ENCODE peak calls at places on chromosomes 7 and 10, in five cellular contexts. X is fibroblast of pulmonary artery, Q is neural progenitor cell, N is BJ, O is bronchial epithelial cell. H is an unnamed sample.

GRCh38 chr7:7122701-7123281 is 59.6 kb upstream of the C1GALT1 start:
- DNase-seq in X (peak), Q (no peak), N (no peak), O (peak), H (no peak)

GRCh38 chr7:109552017-109552416 is 982.3 kb downstream of the DNAJB9 start:
- DNase-seq in X (no peak), Q (no peak), N (no peak), O (no peak), H (no peak)

GRCh38 chr10:71218046-71218832 is 5.9 kb downstream of the UNC5B start:
- DNase-seq in X (peak), Q (no peak), N (no peak), O (peak), H (no peak)

GRCh38 chr7:109641445-109641844 is 1071.8 kb downstream of the DNAJB9 start:
- DNase-seq in X (no peak), Q (no peak), N (no peak), O (no peak), H (no peak)

GRCh38 chr7:30594055-30594539 is 581 bp upstream of the GARS1 start:
- DNase-seq in X (peak), Q (peak), N (no peak), O (peak), H (peak)

GRCh38 chr7:69981646-69982045 is 383.4 kb downstream of the AUTS2 start:
- DNase-seq in X (no peak), Q (no peak), N (no peak), O (no peak), H (no peak)

GRCh38 chr7:140512317-140513000 is 33.2 kb upstream of the MKRN1 start:
- DNase-seq in X (no peak), Q (no peak), N (no peak), O (peak), H (peak)

GRCh38 chr7:89798599-89798996 is 355.7 kb upstream of the STEAP1 start:
- DNase-seq in X (no peak), Q (no peak), N (no peak), O (no peak), H (no peak)

GRCh38 chr7:85554294-85554877 is 367.5 kb upstream of the SEMA3D start:
- DNase-seq in X (peak), Q (peak), N (peak), O (peak), H (no peak)

GRCh38 chr10:17009228-17009700 is 120.3 kb downstream of the CUBN start:
- DNase-seq in X (peak), Q (no peak), N (no peak), O (peak), H (no peak)

GRCh38 chr10:111233439-111233838 is 156.6 kb downstream of the ADRA2A start:
- DNase-seq in X (no peak), Q (peak), N (no peak), O (no peak), H (no peak)

GRCh38 chr10:110860576-110861241 is 11.0 kb upstream of the PDCD4 start:
- DNase-seq in X (no peak), Q (no peak), N (no peak), O (peak), H (peak)

GRCh38 chr10:1006573-1006972 is 18.3 kb downstream of the GTPBP4 start:
- DNase-seq in X (no peak), Q (no peak), N (no peak), O (no peak), H (no peak)

GRCh38 chr10:28698075-28698474 is 20.8 kb downstream of the BAMBI start:
- DNase-seq in X (no peak), Q (no peak), N (no peak), O (no peak), H (no peak)

GRCh38 chr7:27994639-27995038 is 186.0 kb downstream of the JAZF1 start:
- DNase-seq in X (peak), Q (no peak), N (peak), O (no peak), H (peak)

GRCh38 chr7:147894271-147894670 is 696.3 kb upstream of the C7orf33 start:
- DNase-seq in X (no peak), Q (peak), N (no peak), O (no peak), H (no peak)

GRCh38 chr10:26765549-26765948 is 68.0 kb downstream of the PDSS1 start:
- DNase-seq in X (no peak), Q (no peak), N (no peak), O (no peak), H (no peak)

GRCh38 chr10:17273403-17273802 is 45.4 kb downstream of the VIM start:
- DNase-seq in X (peak), Q (no peak), N (peak), O (peak), H (no peak)

GRCh38 chr10:111824128-111824527 is 359.4 kb downstream of the GPAM start:
- DNase-seq in X (no peak), Q (no peak), N (no peak), O (no peak), H (no peak)

GRCh38 chr7:99733448-99733847 is 1.5 kb downstream of the CYP3A7 start:
- DNase-seq in X (no peak), Q (peak), N (no peak), O (no peak), H (no peak)

GRCh38 chr10:132104062-132104461 is 38.3 kb downstream of the JAKMIP3 start:
- DNase-seq in X (no peak), Q (no peak), N (no peak), O (no peak), H (no peak)

GRCh38 chr7:91164948-91165845 is 99.0 kb upstream of the FZD1 start:
- DNase-seq in X (peak), Q (no peak), N (peak), O (peak), H (no peak)

GRCh38 chr10:59750155-59750945 is 2.9 kb downstream of the MRLN start:
- DNase-seq in X (peak), Q (no peak), N (no peak), O (no peak), H (no peak)

GRCh38 chr7:155920068-155920461 is 107.8 kb upstream of the SHH start:
- DNase-seq in X (no peak), Q (no peak), N (no peak), O (no peak), H (no peak)

GRCh38 chr10:132916421-132916841 is 25.9 kb downstream of the CFAP46 start:
- DNase-seq in X (no peak), Q (no peak), N (no peak), O (no peak), H (no peak)

GRCh38 chr7:37987732-37988131 is 67.3 kb downstream of the EPDR1 start:
- DNase-seq in X (no peak), Q (no peak), N (no peak), O (peak), H (peak)

GRCh38 chr10:69340695-69341094 is 62.4 kb downstream of the HK1 start:
- DNase-seq in X (no peak), Q (no peak), N (no peak), O (peak), H (no peak)

GRCh38 chr10:101397140-101397539 is 43.2 kb downstream of the BTRC start:
- DNase-seq in X (peak), Q (peak), N (peak), O (peak), H (no peak)

GRCh38 chr10:34644245-34644644 is 170.9 kb downstream of the PARD3 start:
- DNase-seq in X (no peak), Q (no peak), N (no peak), O (no peak), H (no peak)

GRCh38 chr10:58044072-58044471 is 223.6 kb downstream of the IPMK start:
- DNase-seq in X (peak), Q (no peak), N (peak), O (peak), H (no peak)

GRCh38 chr7:155969192-155969929 is 157.1 kb upstream of the SHH start:
- DNase-seq in X (no peak), Q (no peak), N (no peak), O (no peak), H (no peak)

GRCh38 chr10:130769146-130770017 is 542.1 kb downstream of the TCERG1L start:
- DNase-seq in X (no peak), Q (no peak), N (no peak), O (no peak), H (peak)

GRCh38 chr10:127679642-127680255 is 57.2 kb upstream of the FOXI2 start:
- DNase-seq in X (no peak), Q (peak), N (no peak), O (no peak), H (no peak)

GRCh38 chr7:93171606-93172226 is 23.5 kb upstream of the SAMD9L start:
- DNase-seq in X (no peak), Q (no peak), N (no peak), O (peak), H (no peak)

GRCh38 chr7:127705461-127705959 is 53.5 kb downstream of the SND1 start:
- DNase-seq in X (no peak), Q (no peak), N (no peak), O (peak), H (no peak)

GRCh38 chr10:110356628-110357245 is 52.0 kb upstream of the SMNDC1 start:
- DNase-seq in X (peak), Q (no peak), N (no peak), O (peak), H (peak)

GRCh38 chr10:101569465-101569837 is 18.6 kb downstream of the POLL start:
- DNase-seq in X (no peak), Q (peak), N (no peak), O (no peak), H (no peak)

GRCh38 chr10:43202657-43203490 is 64.0 kb downstream of the RASGEF1A start:
- DNase-seq in X (no peak), Q (peak), N (no peak), O (peak), H (peak)

GRCh38 chr7:11458736-11459483 is 373.1 kb downstream of the THSD7A start:
- DNase-seq in X (peak), Q (no peak), N (peak), O (peak), H (no peak)

GRCh38 chr7:95540366-95540765 is 54.6 kb downstream of the ASB4 start:
- DNase-seq in X (no peak), Q (no peak), N (no peak), O (no peak), H (no peak)
- H3K4me3 ChIP-seq in X (no peak), Q (no peak), N (no peak), O (no peak), H (no peak)

GRCh38 chr7:102841290-102841689 is 71.5 kb upstream of the LRRC17 start:
- DNase-seq in X (peak), Q (no peak), N (no peak), O (no peak), H (no peak)

GRCh38 chr7:102837802-102838201 is 75.0 kb upstream of the LRRC17 start:
- DNase-seq in X (no peak), Q (no peak), N (no peak), O (no peak), H (no peak)

GRCh38 chr7:102842284-102842683 is 70.5 kb upstream of the LRRC17 start:
- DNase-seq in X (no peak), Q (no peak), N (no peak), O (no peak), H (no peak)

GRCh38 chr7:102836977-102837376 is 75.8 kb upstream of the LRRC17 start:
- DNase-seq in X (no peak), Q (no peak), N (no peak), O (no peak), H (no peak)

GRCh38 chr7:102840404-102840803 is 72.4 kb upstream of the LRRC17 start:
- DNase-seq in X (no peak), Q (no peak), N (no peak), O (no peak), H (no peak)
- H3K4me3 ChIP-seq in X (no peak), Q (no peak), N (no peak), O (no peak), H (no peak)

GRCh38 chr7:36129048-36129534 is 24.0 kb upstream of the EEPD1 start:
- DNase-seq in X (peak), Q (no peak), N (no peak), O (peak), H (peak)
- H3K4me3 ChIP-seq in X (no peak), Q (no peak), N (no peak), O (no peak), H (no peak)

DNA sequence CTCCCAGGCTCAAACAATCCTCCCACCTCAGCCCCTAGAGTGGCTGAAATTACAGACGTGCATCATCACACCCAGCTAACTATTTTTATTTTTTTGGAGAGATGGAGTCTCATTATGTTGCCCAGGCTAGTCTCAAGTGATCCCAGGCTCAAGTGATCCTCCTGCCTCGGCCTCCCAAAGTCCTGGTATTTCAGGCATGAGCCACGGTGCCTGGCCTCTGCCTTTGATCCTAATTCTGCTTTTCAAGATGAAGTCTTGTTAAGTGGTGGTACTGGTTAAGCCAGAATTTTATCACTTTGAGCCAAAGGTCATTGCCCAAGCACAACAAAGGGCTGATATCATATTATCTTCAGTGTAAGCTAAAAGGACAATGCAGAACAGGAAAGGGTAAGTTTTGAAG is 64.2 kb downstream of the MYOF start:
- DNase-seq in X (no peak), Q (no peak), N (no peak), O (no peak), H (no peak)
- H3K4me3 ChIP-seq in X (no peak), Q (no peak), N (no peak), O (no peak), H (no peak)

GRCh38 chr10:6342091-6342490 is 139.4 kb downstream of the PFKFB3 start:
- DNase-seq in X (no peak), Q (no peak), N (no peak), O (no peak), H (no peak)
- H3K4me3 ChIP-seq in X (no peak), Q (no peak), N (no peak), O (no peak), H (no peak)

GRCh38 chr7:118214833-118215182 is 9.7 kb upstream of the ANKRD7 start:
- DNase-seq in X (no peak), Q (no peak), N (no peak), O (no peak), H (no peak)
- H3K4me3 ChIP-seq in X (peak), Q (no peak), N (peak), O (peak), H (peak)

DNA sequence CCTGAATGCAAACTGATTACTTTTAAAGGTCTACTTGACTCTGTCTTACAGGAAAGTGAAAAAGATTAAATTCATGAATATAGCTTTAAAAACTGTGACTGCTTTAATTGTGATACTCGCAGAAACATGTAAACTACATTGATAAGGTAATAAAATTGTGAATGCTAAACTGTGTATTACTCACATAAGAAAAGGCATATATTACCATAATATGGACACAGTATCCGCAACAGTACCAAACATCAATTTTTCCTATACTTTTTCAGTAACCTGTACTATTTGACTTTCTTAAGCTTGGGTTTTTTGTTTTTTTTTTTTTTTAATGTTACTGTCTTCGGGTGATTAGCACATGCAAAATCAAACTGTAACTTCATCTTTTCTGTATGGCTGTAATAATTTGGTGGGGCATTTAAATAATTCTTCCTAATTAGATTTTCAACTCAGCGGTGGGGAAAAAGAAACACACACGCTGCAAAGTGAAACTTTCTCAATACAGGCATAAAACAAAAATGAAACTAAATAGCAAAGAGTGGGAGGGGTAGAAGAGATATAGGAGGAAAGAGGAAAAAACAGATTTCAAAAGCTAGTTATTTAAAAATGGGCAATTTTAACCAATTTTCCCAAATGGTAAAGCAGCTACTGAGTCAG is 23.2 kb downstream of the NT5C3A start:
- DNase-seq in X (peak), Q (no peak), N (no peak), O (no peak), H (no peak)
- H3K4me3 ChIP-seq in X (peak), Q (no peak), N (peak), O (peak), H (peak)

DNA sequence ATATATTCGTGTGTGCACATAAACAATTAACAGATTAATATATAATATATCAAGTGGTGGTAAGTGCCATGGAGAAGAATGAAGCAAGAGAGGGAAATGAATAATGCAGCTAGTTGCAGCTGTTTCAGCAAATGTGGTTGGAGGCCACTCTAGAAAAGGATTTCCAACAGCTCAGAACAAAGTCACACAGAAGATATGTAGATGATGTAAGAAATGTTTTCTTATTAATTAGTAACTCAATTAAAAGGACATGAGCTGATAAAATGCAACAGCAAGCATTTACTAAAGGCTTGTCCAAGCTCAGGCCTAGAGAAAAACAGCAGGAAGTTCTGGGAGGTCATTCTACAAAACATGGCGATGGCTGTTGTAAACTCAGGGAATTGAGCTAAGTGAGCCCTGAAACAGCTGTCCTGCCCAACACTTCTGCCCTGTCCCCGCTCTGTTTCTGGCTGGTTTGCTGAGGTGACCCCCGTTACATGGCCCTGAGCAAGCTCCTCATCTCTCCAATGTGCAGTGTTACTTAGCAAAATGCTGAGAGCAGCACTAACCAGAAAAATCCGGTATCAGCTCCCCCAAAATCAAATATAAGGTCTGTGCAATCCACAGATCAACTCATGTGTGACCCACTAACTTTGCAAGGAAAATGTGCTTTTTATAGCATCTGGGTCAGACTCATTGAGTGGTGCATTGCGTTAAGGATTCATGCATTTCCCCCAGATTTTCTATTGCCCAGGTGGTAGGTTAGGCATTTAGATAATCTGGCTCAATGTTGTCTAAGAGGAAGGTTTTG is 23.5 kb upstream of the C10orf67 start:
- DNase-seq in X (no peak), Q (no peak), N (no peak), O (no peak), H (no peak)
- H3K4me3 ChIP-seq in X (no peak), Q (no peak), N (no peak), O (no peak), H (no peak)

GRCh38 chr10:14486777-14487510 is 156.2 kb upstream of the FRMD4A start:
- DNase-seq in X (no peak), Q (peak), N (no peak), O (peak), H (no peak)

GRCh38 chr10:14483417-14483816 is 152.7 kb upstream of the FRMD4A start:
- DNase-seq in X (no peak), Q (no peak), N (no peak), O (no peak), H (no peak)

GRCh38 chr10:14489522-14490177 is 158.9 kb upstream of the FRMD4A start:
- DNase-seq in X (no peak), Q (no peak), N (no peak), O (no peak), H (no peak)

GRCh38 chr10:14485986-14486385 is 155.3 kb upstream of the FRMD4A start:
- DNase-seq in X (no peak), Q (no peak), N (no peak), O (no peak), H (no peak)

DNA sequence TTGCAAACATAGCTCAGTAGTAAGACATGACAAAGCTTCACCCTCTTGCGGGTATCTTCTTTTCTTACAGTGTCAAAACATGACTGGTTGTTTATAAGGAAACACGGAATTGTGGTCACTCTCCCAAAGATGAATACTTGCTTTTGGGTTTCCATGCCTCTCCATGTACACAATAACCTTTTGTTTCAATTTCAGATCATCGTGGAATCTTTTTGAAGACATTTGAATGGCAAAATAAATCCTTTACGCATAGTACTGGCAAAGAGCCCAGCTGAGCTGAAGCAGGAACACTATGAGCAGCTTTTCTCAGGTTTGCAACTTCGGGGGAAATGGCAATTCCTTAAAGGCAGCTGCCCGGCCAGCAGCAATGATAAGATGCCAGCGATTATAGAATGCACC is 156.8 kb upstream of the FRMD4A start:
- DNase-seq in X (peak), Q (no peak), N (no peak), O (peak), H (no peak)
- H3K4me3 ChIP-seq in X (no peak), Q (no peak), N (no peak), O (no peak), H (no peak)

GRCh38 chr10:116472874-116473273 is 45.2 kb downstream of the PNLIPRP3 start:
- DNase-seq in X (no peak), Q (no peak), N (no peak), O (peak), H (no peak)

GRCh38 chr10:116466715-116467422 is 39.2 kb downstream of the PNLIPRP3 start:
- DNase-seq in X (no peak), Q (no peak), N (no peak), O (no peak), H (no peak)

GRCh38 chr10:116470768-116471415 is 43.2 kb downstream of the PNLIPRP3 start:
- DNase-seq in X (no peak), Q (peak), N (no peak), O (peak), H (no peak)

GRCh38 chr10:116470071-116470470 is 42.4 kb downstream of the PNLIPRP3 start:
- DNase-seq in X (no peak), Q (no peak), N (no peak), O (peak), H (no peak)

GRCh38 chr10:116469437-116469836 is 41.8 kb downstream of the PNLIPRP3 start:
- DNase-seq in X (no peak), Q (no peak), N (no peak), O (no peak), H (no peak)
- H3K4me3 ChIP-seq in X (no peak), Q (no peak), N (no peak), O (no peak), H (no peak)